ENCODE peak calls at places on chromosomes 13 and 19, in six cellular contexts. F is GM23338, M is HCT116, L is OCI-LY7, Y is SK-N-SH, S is neural progenitor cell. U is an unnamed sample.

GRCh38 chr13:42333613-42334328 is 61.8 kb downstream of the AKAP11 start:
- DNase-seq in F (peak), M (no peak), L (peak), Y (no peak), S (peak), U (peak)

GRCh38 chr13:49373699-49374098 is 70.2 kb downstream of the CAB39L start:
- DNase-seq in F (no peak), M (no peak), L (peak), Y (no peak), S (no peak), U (no peak)

GRCh38 chr19:2333807-2334211 is 5.3 kb downstream of the SPPL2B start:
- DNase-seq in F (no peak), M (no peak), L (no peak), Y (no peak), S (no peak), U (no peak)

GRCh38 chr13:55566779-55567178 is 1573.9 kb upstream of the PRR20A start:
- DNase-seq in F (peak), M (no peak), L (no peak), Y (no peak), S (no peak), U (no peak)

GRCh38 chr13:23979361-23980159 is 82.3 kb upstream of the C1QTNF9B start:
- DNase-seq in F (peak), M (no peak), L (no peak), Y (peak), S (peak), U (peak)

GRCh38 chr13:97382276-97382675 is 51.7 kb upstream of the RAP2A start:
- DNase-seq in F (no peak), M (no peak), L (no peak), Y (no peak), S (no peak), U (no peak)

GRCh38 chr13:64248371-64249065 is 2832.9 kb upstream of the PCDH20 start:
- DNase-seq in F (no peak), M (no peak), L (no peak), Y (no peak), S (no peak), U (no peak)

GRCh38 chr13:110108348-110109139 is 198.4 kb downstream of the COL4A1 start:
- DNase-seq in F (peak), M (peak), L (no peak), Y (peak), S (peak), U (peak)

GRCh38 chr19:49442354-49442753 is 1.0 kb upstream of the SLC17A7 start:
- DNase-seq in F (peak), M (no peak), L (no peak), Y (no peak), S (peak), U (peak)

GRCh38 chr19:7442423-7442822 is 46.4 kb downstream of the PEX11G start:
- DNase-seq in F (no peak), M (no peak), L (no peak), Y (no peak), S (no peak), U (no peak)

GRCh38 chr13:40789275-40790231 is at the start of gene SLC25A15:
- DNase-seq in F (peak), M (peak), L (peak), Y (peak), S (peak), U (peak)

GRCh38 chr13:99981115-99982020 is at the start of gene ZIC2:
- DNase-seq in F (peak), M (peak), L (no peak), Y (peak), S (peak), U (peak)

GRCh38 chr13:109576331-109576813 is 210.0 kb downstream of the IRS2 start:
- DNase-seq in F (no peak), M (no peak), L (no peak), Y (no peak), S (no peak), U (peak)

GRCh38 chr13:94710881-94711560 is 1.3 kb downstream of the SOX21 start:
- DNase-seq in F (peak), M (no peak), L (no peak), Y (peak), S (peak), U (peak)

GRCh38 chr19:1690570-1691307 is 38.3 kb upstream of the TCF3 start:
- DNase-seq in F (peak), M (no peak), L (peak), Y (peak), S (peak), U (peak)

GRCh38 chr19:47313754-47314133 is 4.1 kb downstream of the C5AR1 start:
- DNase-seq in F (no peak), M (no peak), L (no peak), Y (no peak), S (no peak), U (no peak)

GRCh38 chr13:40777166-40777956 is 6.4 kb upstream of the MRPS31 start:
- DNase-seq in F (peak), M (peak), L (peak), Y (peak), S (peak), U (peak)

GRCh38 chr13:99380921-99381645 is 73.9 kb upstream of the GPR183 start:
- DNase-seq in F (no peak), M (no peak), L (no peak), Y (no peak), S (no peak), U (no peak)

GRCh38 chr13:43368003-43368402 is 344.6 kb downstream of the DNAJC15 start:
- DNase-seq in F (no peak), M (no peak), L (no peak), Y (no peak), S (no peak), U (no peak)

GRCh38 chr13:51955841-51956603 is 55.2 kb downstream of the ATP7B start:
- DNase-seq in F (no peak), M (no peak), L (no peak), Y (no peak), S (no peak), U (no peak)

GRCh38 chr13:110453767-110454166 is 107.8 kb downstream of the RAB20 start:
- DNase-seq in F (no peak), M (no peak), L (no peak), Y (no peak), S (no peak), U (no peak)

GRCh38 chr13:29497137-29497654 is 98.3 kb downstream of the SLC7A1 start:
- DNase-seq in F (no peak), M (no peak), L (no peak), Y (no peak), S (peak), U (no peak)

GRCh38 chr19:54158812-54159351 is 639 bp downstream of the LENG1 start:
- DNase-seq in F (no peak), M (no peak), L (peak), Y (no peak), S (peak), U (peak)
- TF ChIP-seq EZH2phosphoT487 in F (no peak), M (no peak), L (no peak), Y (no peak), S (no peak), U (no peak)

DNA sequence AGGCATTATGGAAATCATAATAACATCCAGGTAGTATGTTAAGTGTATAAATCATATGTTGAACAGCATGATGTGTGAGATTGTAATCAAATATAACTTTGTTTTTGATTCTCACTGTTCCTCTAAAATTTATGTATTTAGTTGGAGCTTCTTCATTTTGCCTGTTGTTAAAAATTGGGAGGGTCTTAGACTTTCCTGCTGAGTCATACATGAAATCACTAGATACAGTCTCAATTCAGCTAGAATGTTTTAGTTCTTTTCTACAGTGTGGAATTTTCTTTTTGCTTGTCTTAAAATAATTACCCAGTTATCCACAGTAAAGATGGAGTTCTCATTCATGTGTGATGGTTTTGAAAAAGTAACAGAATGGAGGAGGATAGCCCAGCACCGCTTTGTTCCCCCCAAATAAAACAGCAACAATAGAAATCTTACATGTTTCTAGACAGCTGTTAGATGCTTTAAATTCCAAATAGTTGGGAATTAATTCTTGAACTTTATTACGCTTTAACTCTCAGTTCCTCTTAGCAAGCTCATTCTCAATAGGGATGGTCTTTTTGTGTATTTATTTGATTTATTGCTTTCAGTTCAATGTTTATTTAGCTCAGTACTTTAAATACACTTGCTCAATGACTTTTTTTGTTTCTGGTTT is 109.5 kb downstream of the PDS5B start:
- DNase-seq in F (no peak), M (no peak), L (no peak), Y (no peak), S (no peak), U (no peak)
- TF ChIP-seq EZH2phosphoT487 in F (no peak), M (no peak), L (no peak), Y (no peak), S (no peak), U (no peak)

DNA sequence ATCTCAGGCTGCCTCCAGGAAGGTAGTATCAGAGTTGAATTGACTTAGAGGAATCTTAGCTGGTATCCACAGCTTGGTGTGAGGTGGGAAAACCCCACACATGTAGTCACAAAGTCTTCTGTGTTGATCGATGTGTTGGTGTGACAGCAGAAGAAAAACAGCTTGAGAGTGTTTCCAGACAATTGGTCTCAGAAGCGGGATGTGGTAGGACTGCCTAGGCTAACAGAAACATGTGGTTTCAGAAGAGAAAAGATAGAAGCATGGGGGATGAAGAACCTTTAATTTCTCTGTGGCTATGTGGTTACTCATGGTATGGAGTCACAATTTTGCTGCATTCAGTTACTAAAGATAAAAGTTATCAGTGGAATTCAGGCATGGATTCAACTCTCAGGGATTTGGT is 134.7 kb upstream of the SLITRK5 start:
- DNase-seq in F (no peak), M (no peak), L (no peak), Y (no peak), S (no peak), U (no peak)
- TF ChIP-seq EZH2phosphoT487 in F (no peak), M (no peak), L (no peak), Y (no peak), S (no peak), U (no peak)

DNA sequence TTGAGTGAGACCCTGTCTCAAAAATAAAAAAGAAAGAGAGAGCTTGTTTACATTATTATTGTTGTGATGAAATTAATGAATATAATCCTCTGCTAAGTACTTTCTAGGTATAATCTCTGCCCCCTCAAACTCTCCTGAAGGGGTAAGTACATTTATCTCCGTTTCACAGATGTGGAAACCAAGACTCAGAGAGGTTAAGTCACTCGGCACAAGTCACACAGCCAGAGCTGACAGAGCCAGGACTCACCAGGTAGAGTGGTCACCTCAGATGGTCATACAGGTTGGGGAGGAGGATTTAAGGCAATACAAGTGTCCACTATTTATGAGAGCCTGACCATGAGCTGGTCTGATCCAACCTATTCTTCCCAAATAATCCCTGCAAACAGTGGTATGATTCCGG is 15.2 kb upstream of the LYPD3 start:
- DNase-seq in F (no peak), M (no peak), L (no peak), Y (no peak), S (no peak), U (no peak)
- TF ChIP-seq EZH2phosphoT487 in F (no peak), M (no peak), L (no peak), Y (no peak), S (no peak), U (no peak)

DNA sequence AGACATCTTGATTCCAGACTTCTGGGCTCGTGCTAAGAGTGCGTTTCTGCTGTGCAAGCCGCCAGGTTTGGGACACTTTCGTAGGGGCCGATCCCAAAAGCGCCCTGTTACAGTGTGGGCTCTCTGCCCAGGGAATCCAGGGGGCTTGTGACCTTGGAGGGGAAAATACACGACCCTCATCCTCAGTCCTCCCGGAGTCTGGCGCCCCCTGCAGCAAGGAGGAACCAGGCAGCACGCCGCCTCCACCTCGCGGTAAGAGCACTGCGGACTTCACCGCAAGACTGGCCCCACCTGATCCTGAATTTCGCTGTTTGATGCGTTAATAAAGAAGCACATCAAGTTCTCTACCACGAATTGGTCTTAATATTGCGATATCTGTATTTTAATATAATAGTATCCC is 5.2 kb downstream of the POLRMT start:
- DNase-seq in F (peak), M (no peak), L (no peak), Y (peak), S (peak), U (no peak)
- TF ChIP-seq EZH2phosphoT487 in F (no peak), M (no peak), L (no peak), Y (no peak), S (no peak), U (no peak)

GRCh38 chr13:105991622-105992254 is 543.7 kb downstream of the EFNB2 start:
- DNase-seq in F (no peak), M (no peak), L (no peak), Y (no peak), S (no peak), U (peak)
- TF ChIP-seq EZH2phosphoT487 in F (no peak), M (no peak), L (no peak), Y (no peak), S (no peak), U (no peak)